ENCODE peak calls at places on chromosome 22, in six cellular contexts. U is B cell, E is nephron progenitor cell, L is pancreas, Z is astrocyte of the spinal cord, Y is LNCaP clone FGC. Q is an unnamed sample.

GRCh38 chr22:24775769-24776492 is 1.4 kb upstream of the PIWIL3 start:
- DNase-seq in U (no peak), Y (no peak), E (no peak), L (no peak), Z (no peak), Q (no peak)

GRCh38 chr22:34966980-34967379 is 99.0 kb upstream of the ISX start:
- DNase-seq in Y (no peak), U (no peak), Z (no peak), E (no peak), L (no peak), Q (no peak)

GRCh38 chr22:44085743-44086741 is 61.9 kb downstream of the PARVB start:
- DNase-seq in E (peak; percentile 41), L (peak; percentile 61), Y (peak; percentile 95), U (peak; percentile 64), Z (peak; percentile 64), Q (peak; percentile 32)

GRCh38 chr22:49935561-49935960 is 17.1 kb downstream of the CRELD2 start:
- DNase-seq in U (no peak), E (no peak), Z (no peak), L (no peak), Y (no peak), Q (no peak)

GRCh38 chr22:44363214-44363979 is 50.6 kb upstream of the SHISAL1 start:
- DNase-seq in L (peak; percentile 39), Y (no peak), E (no peak), U (no peak), Z (peak; percentile 95), Q (no peak)

GRCh38 chr22:37806409-37807338 is 1.1 kb upstream of the GCAT start:
- DNase-seq in Y (no peak), L (peak; percentile 36), U (peak; percentile 35), Z (peak; percentile 57), E (peak; percentile 39), Q (peak; percentile 64)

GRCh38 chr22:49769691-49770315 is 57.9 kb downstream of the BRD1 start:
- DNase-seq in L (no peak), Y (no peak), Z (no peak), E (no peak), U (no peak), Q (no peak)

GRCh38 chr22:19523240-19524169 is 705 bp downstream of the CLDN5 start:
- DNase-seq in U (no peak), Z (peak; percentile 28), E (peak; percentile 56), L (no peak), Y (no peak), Q (peak; percentile 26)

GRCh38 chr22:49532831-49533802 is 294.6 kb downstream of the BRD1 start:
- DNase-seq in L (no peak), Z (no peak), U (no peak), Y (peak; percentile 2), E (no peak), Q (no peak)

GRCh38 chr22:38239101-38239761 is 33.6 kb downstream of the TMEM184B start:
- DNase-seq in Y (no peak), U (no peak), Z (peak; percentile 83), L (peak; percentile 31), E (no peak), Q (no peak)

GRCh38 chr22:41237707-41238569 is 2.8 kb downstream of the CHADL start:
- DNase-seq in Y (peak; percentile 33), E (peak; percentile 70), Z (peak; percentile 22), L (peak; percentile 79), U (peak; percentile 90), Q (peak; percentile 86)

GRCh38 chr22:22069450-22070370 is 87.1 kb upstream of the TOP3B start:
- DNase-seq in U (no peak), L (no peak), Z (no peak), Y (no peak), E (no peak), Q (no peak)

GRCh38 chr22:23403152-23403719 is 176.9 kb downstream of the IGLL1 start:
- DNase-seq in Z (no peak), E (no peak), Y (no peak), U (no peak), L (no peak), Q (no peak)

DNA sequence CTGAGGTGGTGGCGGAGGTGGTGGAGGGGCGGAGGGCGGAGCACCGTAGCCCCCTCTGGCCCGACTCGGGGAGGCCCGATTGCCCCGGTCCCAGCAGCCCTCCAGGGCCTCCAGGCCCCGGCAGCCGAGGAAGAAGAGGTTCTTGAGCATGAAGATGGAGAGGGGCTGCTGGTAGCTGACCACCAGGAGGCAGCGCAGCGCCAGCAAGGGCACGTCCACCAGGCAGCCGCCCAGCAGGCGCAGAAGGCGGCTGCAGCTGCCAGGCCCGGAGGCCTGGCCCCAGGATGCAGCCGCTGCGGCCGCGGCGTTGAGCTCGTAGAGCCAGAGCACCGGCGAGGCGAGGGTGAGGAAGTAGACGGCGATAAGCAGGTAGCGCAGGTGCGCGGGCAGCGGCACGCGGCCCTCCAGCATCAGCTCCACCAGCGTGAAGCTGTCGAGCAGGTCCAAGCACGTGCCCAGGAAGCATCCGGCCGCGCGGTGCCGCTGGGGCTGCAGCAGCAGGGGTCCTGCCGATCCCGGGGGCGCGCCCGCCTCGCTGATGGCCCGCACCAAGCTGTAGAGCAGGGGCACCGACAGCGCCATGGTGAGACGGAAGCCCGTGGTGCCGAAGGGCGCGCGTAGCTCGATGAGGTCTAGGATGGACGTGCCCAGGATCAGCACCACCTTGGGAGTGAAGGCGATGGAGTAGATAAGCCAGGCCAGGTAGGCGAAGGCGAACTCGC is 1.5 kb downstream of the TMEM121B start:
- DNase-seq in L (peak; percentile 9), Z (no peak), Y (no peak), U (no peak), E (peak; percentile 35), Q (peak; percentile 22)
- TF ChIP-seq CTCF in L (no peak), Z (peak; percentile 24), Y (peak; percentile 14), U (no peak), E (no peak), Q (peak; percentile 34)

DNA sequence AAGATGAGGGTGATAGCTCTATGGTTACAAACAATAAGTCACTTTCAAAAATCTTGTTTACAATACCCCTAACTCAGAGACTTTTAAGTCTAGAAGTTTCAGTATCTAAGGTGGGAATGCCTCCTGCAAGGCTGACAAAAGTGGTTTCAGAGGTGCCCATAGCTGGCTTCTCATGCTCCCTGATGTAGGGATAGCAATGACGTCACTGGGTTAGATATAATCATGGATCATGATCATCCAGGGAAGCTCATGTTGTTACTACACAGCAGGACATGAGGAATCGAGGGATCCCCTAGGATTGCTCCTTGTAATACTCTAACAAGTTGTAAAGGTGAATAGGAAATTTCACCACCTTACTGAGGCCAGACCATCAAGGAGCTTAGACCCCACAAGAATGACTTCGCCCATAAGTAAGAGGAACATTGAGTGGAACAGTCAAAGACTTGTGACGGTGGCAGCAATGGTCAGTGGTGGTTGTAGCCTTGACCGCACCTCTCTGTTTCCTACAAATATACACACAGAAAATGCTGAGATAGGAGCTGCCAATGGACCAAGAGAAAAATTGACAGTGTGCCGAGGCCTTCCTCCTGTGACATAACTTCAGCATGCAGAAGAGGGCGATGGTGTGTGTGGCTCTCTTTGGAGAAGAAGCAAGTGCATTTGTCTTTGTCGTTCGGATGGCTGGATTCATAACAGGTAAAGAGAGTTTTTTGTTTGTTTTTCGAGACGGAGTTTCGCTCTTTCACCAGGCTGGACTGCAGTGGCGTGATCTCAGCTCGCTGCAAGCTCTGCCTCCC is 15.6 kb downstream of the APOL4 start:
- DNase-seq in E (no peak), U (no peak), Z (no peak), L (no peak), Y (no peak), Q (no peak)
- TF ChIP-seq CTCF in E (no peak), U (no peak), Z (no peak), L (no peak), Y (peak; percentile 26), Q (no peak)

DNA sequence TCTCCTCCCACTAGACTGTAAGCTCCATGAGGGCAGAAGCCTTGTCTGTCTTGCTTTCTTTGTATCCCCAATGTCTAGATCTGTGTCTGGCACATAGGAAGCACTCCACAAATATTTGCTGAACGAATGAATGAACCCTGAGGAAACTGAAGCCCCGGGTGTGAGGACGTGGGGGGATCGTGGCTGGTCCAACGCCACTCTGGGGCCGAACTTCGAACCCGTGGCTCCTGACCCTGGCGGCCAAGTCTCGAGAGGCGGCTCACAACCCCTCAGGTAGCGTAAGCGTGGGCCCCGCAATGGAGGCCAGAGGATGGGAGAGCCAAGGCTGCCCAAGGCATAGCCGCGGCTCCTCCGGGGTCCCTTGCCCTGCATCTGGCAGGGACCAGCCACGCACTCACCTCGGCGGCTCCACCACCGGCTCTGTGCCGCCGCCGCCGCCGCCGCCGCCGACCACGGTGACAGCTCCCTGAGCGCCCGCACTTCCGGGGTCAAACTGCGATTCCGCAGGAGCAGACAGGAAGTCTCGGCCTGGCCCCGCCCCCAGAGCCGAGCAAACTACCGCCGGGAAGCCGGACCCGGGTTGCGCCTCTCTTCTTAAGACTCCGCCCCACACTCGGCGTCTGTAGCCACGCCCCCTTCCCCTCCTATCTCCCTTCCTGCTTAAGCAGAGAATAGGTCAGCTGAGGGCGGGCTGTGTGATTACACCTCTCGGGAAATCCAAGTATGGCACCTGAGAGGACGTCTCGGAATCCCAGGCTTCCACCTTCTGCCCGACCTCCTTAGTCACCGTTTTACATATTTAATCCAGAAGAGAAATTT is at the start of gene ASCC2:
- DNase-seq in E (peak; percentile 99), Y (peak; percentile 95), L (peak; percentile 99), Z (peak; percentile 97), U (peak; percentile 99), Q (peak; percentile 100)
- TF ChIP-seq CTCF in E (no peak), Y (no peak), L (no peak), Z (no peak), U (no peak), Q (no peak)

DNA sequence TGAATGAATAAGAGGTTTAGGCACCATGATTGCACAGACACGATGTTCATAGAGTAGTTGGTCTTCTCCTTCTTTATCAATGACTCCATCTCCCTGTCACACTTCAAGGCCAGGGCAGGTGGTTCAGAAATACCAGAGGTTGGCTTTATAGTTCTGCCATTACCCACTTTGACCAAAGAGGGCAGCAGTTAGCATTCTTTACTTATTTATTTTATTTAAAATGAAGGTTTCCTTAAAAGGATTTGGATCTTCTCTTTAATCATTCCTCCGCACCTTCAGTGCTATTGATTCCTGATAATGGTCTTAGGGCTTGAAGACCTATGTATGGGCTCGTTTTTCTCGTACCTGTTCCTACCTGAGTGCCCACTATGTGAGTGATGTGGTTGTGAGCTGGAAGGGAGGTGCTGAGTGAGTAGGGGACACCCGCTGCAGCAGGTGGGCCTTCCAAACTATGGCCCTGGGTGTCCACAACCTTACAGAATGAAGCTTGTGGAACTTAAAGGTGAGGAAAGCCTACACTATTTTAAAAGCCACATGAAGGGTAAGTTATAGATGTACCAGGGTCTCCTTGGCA is 34.9 kb downstream of the TIMP3 start:
- DNase-seq in U (peak; percentile 8), L (no peak), Y (no peak), E (no peak), Z (no peak), Q (peak; percentile 7)
- TF ChIP-seq CTCF in U (peak; percentile 63), L (peak; percentile 51), Y (peak; percentile 41), E (peak; percentile 58), Z (peak; percentile 60), Q (peak; percentile 64)

Q was measured in activated CD8-positive, alpha-beta T cell treated with anti-CD3 and anti-CD28 coated beads for 36 hours.